ENCODE peak calls at places on chromosomes 12 and 14, in five cellular contexts. E is H1, S is neuronal stem cell, D is IMR-90, Q is H9. A is an unnamed sample.

GRCh38 chr12:56260380-56260779 is 2.2 kb upstream of the ANKRD52 start:
- DNase-seq in E (no peak), S (no peak), D (no peak), Q (no peak), A (no peak)

GRCh38 chr12:2647186-2647585 is 147.6 kb upstream of the FKBP4 start:
- DNase-seq in E (no peak), S (no peak), D (no peak), Q (no peak), A (no peak)

GRCh38 chr12:53482626-53483165 is 16.6 kb downstream of the MAP3K12 start:
- DNase-seq in E (no peak), S (no peak), D (no peak), Q (no peak), A (no peak)

GRCh38 chr14:93946104-93946503 is 19.0 kb downstream of the FAM181A start:
- DNase-seq in E (no peak), S (no peak), D (peak), Q (no peak), A (peak)

GRCh38 chr12:59583003-59583712 is 12.7 kb upstream of the SLC16A7 start:
- DNase-seq in E (no peak), S (no peak), D (no peak), Q (no peak), A (no peak)

GRCh38 chr14:75527449-75528163 is 5.3 kb downstream of the BATF start:
- DNase-seq in E (no peak), S (no peak), D (no peak), Q (no peak), A (no peak)

GRCh38 chr12:7289743-7290142 is 14.1 kb upstream of the ACSM4 start:
- DNase-seq in E (no peak), S (peak), D (no peak), Q (no peak), A (no peak)

GRCh38 chr14:95725685-95726336 is 11.9 kb upstream of the TCL1A start:
- DNase-seq in E (no peak), S (no peak), D (no peak), Q (no peak), A (no peak)

GRCh38 chr14:95304342-95304741 is 15.4 kb downstream of the CLMN start:
- DNase-seq in E (no peak), S (no peak), D (no peak), Q (no peak), A (no peak)

GRCh38 chr14:47539065-47539464 is 136.3 kb downstream of the MDGA2 start:
- DNase-seq in E (peak), S (no peak), D (no peak), Q (peak), A (peak)

GRCh38 chr14:77988966-77989365 is 181.2 kb upstream of the NRXN3 start:
- DNase-seq in E (no peak), S (no peak), D (peak), Q (no peak), A (no peak)

GRCh38 chr12:19841451-19841850 is 402.2 kb downstream of the AEBP2 start:
- DNase-seq in E (no peak), S (no peak), D (no peak), Q (no peak), A (peak)

GRCh38 chr12:62533755-62534107 is 67.1 kb downstream of the MON2 start:
- DNase-seq in E (no peak), S (no peak), D (peak), Q (no peak), A (no peak)

GRCh38 chr12:116556964-116557706 is 2.0 kb upstream of the MAP1LC3B2 start:
- DNase-seq in E (no peak), S (no peak), D (peak), Q (no peak), A (peak)

GRCh38 chr12:56518570-56518969 is 3.0 kb upstream of the RBMS2 start:
- DNase-seq in E (no peak), S (no peak), D (peak), Q (no peak), A (peak)

GRCh38 chr14:27587103-27587502 is 989.3 kb upstream of the NOVA1 start:
- DNase-seq in E (no peak), S (no peak), D (no peak), Q (no peak), A (no peak)

GRCh38 chr12:130714091-130714590 is 2.0 kb downstream of the RIMBP2 start:
- DNase-seq in E (no peak), S (no peak), D (no peak), Q (peak), A (no peak)

GRCh38 chr14:57848353-57848752 is 17.5 kb downstream of the SLC35F4 start:
- DNase-seq in E (no peak), S (no peak), D (no peak), Q (no peak), A (no peak)

GRCh38 chr14:51283402-51283825 is 43.4 kb downstream of the TMX1 start:
- DNase-seq in E (no peak), S (peak), D (peak), Q (no peak), A (peak)

GRCh38 chr14:77599894-77600293 is 16.5 kb downstream of the SPTLC2 start:
- DNase-seq in E (no peak), S (no peak), D (no peak), Q (no peak), A (no peak)

GRCh38 chr14:57609313-57609712 is 115.7 kb upstream of the CCDC198 start:
- DNase-seq in E (no peak), S (no peak), D (no peak), Q (no peak), A (no peak)

GRCh38 chr14:81435578-81436295 is 35.6 kb upstream of the STON2 start:
- DNase-seq in E (no peak), S (peak), D (peak), Q (peak), A (peak)

GRCh38 chr14:88170333-88170732 is 152.7 kb downstream of the KCNK10 start:
- DNase-seq in E (no peak), S (no peak), D (no peak), Q (no peak), A (no peak)

GRCh38 chr12:56590237-56590830 is 39.8 kb downstream of the BAZ2A start:
- DNase-seq in E (no peak), S (no peak), D (peak), Q (peak), A (peak)

GRCh38 chr12:2075558-2076195 is 22.9 kb downstream of the CACNA1C start:
- DNase-seq in E (no peak), S (no peak), D (no peak), Q (no peak), A (no peak)

GRCh38 chr14:102927346-102927877 is 4.9 kb downstream of the AMN start:
- DNase-seq in E (no peak), S (no peak), D (no peak), Q (no peak), A (no peak)

GRCh38 chr14:102644523-102644922 is 52.1 kb downstream of the RCOR1 start:
- DNase-seq in E (no peak), S (no peak), D (no peak), Q (no peak), A (no peak)

GRCh38 chr14:105015242-105015641 is 5.6 kb downstream of the CDCA4 start:
- DNase-seq in E (no peak), S (no peak), D (no peak), Q (no peak), A (no peak)

GRCh38 chr12:6090786-6091185 is 33.7 kb downstream of the VWF start:
- DNase-seq in E (no peak), S (no peak), D (peak), Q (no peak), A (no peak)

GRCh38 chr14:99252940-99253868 is 18.8 kb downstream of the BCL11B start:
- DNase-seq in E (no peak), S (no peak), D (no peak), Q (no peak), A (no peak)

GRCh38 chr12:32161040-32161439 is 54.4 kb downstream of the BICD1 start:
- DNase-seq in E (no peak), S (no peak), D (no peak), Q (no peak), A (no peak)

GRCh38 chr14:81245771-81246170 is 25.0 kb upstream of the GTF2A1 start:
- DNase-seq in E (no peak), S (no peak), D (no peak), Q (no peak), A (no peak)

GRCh38 chr12:87995581-87996178 is 33.5 kb downstream of the C12orf50 start:
- DNase-seq in E (peak), S (peak), D (peak), Q (peak), A (peak)

GRCh38 chr12:51819851-51820720 is 28.4 kb downstream of the FIGNL2 start:
- DNase-seq in E (no peak), S (no peak), D (no peak), Q (no peak), A (no peak)

GRCh38 chr14:68807148-68807600 is 14.3 kb upstream of the ZFP36L1 start:
- DNase-seq in E (no peak), S (no peak), D (peak), Q (peak), A (peak)

DNA sequence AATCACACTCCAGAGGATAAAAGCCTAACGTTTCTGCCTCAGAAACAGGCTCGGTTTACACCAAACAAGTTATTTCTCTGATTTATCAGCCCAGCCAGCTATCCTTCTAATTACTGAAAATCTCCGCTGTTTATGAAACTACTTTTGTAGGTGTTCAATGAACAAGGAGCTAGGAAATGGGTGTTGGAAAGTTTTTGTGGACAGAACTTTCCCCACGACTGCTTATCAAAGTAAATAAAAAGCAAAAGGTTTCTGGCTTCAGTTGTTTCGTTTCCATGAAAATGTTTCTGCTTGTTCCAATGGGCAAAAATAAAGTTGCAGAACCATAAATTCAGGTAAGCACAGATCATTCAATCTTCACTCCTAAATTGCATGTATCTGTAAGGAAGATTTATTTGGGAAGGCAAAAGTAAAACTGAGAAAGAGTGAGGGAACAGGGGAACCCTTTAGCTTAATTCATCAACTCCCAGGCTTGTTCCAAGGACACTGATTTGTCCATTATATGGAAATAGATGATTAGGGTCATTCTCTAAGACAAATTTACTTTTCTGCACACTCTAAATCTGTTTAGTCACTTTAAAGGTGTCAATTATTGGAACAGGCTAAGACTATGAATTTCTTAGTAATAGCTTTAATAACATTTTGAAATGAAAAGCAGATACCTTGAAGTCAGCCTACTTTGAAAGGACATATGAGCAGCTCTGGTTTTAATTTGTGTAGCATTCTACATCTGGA is 175.9 kb upstream of the CDKN3 start:
- DNase-seq in E (no peak), S (no peak), D (no peak), Q (no peak), A (no peak)
- H2BK15ac ChIP-seq in E (no peak), S (no peak), D (no peak), Q (no peak), A (no peak)

GRCh38 chr12:16603265-16603915 is 2.6 kb downstream of the LMO3 start:
- DNase-seq in E (no peak), S (peak), D (no peak), Q (no peak), A (no peak)

GRCh38 chr12:16603916-16604575 is 1.9 kb downstream of the LMO3 start:
- DNase-seq in E (no peak), S (peak), D (no peak), Q (no peak), A (no peak)

GRCh38 chr12:16606117-16606200 is at the start of gene LMO3:
- DNase-seq in E (no peak), S (no peak), D (no peak), Q (no peak), A (no peak)

GRCh38 chr12:16605666-16606116 is 271 bp downstream of the LMO3 start:
- DNase-seq in E (no peak), S (no peak), D (peak), Q (no peak), A (peak)

DNA sequence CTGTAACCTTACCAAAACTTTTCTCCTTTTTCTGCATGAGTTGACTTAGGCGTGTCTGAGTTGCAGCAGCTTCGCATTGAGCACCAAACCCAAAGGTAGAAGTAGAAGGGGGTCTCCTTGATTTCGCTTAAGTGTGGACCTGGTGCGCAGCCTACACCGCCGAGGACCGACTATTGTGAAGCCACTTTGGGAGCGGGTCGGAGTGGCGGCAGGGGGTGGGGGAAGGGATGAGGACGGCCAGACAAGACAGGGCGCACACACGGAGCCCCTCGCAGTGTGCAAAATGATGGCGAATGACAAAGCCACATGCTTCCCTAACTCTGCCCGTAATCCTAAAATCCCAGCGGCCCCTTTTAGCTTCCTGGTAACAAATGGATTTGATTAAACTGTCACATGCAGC is 1.1 kb downstream of the LMO3 start:
- DNase-seq in E (no peak), S (no peak), D (no peak), Q (no peak), A (no peak)
- H2AFZ ChIP-seq in E (no peak), S (peak), D (peak), Q (no peak), A (no peak)

GRCh38 chr14:60656755-60657608 is 7.7 kb upstream of the SIX1 start:
- DNase-seq in E (no peak), S (peak), D (peak), Q (peak), A (peak)
- H4K91ac ChIP-seq in E (peak), S (no peak), D (peak), Q (no peak), A (no peak)

GRCh38 chr12:39459027-39459434 is 16.1 kb upstream of the KIF21A start:
- DNase-seq in E (no peak), S (no peak), D (no peak), Q (no peak), A (no peak)
- H2BK15ac ChIP-seq in E (no peak), S (no peak), D (no peak), Q (no peak), A (no peak)

GRCh38 chr12:124123432-124124015 is 150.5 kb downstream of the ZNF664 start:
- DNase-seq in E (no peak), S (no peak), D (no peak), Q (no peak), A (no peak)

GRCh38 chr12:124115976-124116690 is 143.1 kb downstream of the ZNF664 start:
- DNase-seq in E (no peak), S (no peak), D (no peak), Q (no peak), A (no peak)

GRCh38 chr12:124125472-124125871 is 152.5 kb downstream of the ZNF664 start:
- DNase-seq in E (no peak), S (no peak), D (no peak), Q (no peak), A (peak)

GRCh38 chr12:124122722-124123121 is 149.7 kb downstream of the ZNF664 start:
- DNase-seq in E (no peak), S (no peak), D (no peak), Q (no peak), A (no peak)

GRCh38 chr12:124120718-124121117 is 147.7 kb downstream of the ZNF664 start:
- DNase-seq in E (no peak), S (no peak), D (no peak), Q (no peak), A (no peak)
- H2AFZ ChIP-seq in E (no peak), S (no peak), D (no peak), Q (no peak), A (no peak)

DNA sequence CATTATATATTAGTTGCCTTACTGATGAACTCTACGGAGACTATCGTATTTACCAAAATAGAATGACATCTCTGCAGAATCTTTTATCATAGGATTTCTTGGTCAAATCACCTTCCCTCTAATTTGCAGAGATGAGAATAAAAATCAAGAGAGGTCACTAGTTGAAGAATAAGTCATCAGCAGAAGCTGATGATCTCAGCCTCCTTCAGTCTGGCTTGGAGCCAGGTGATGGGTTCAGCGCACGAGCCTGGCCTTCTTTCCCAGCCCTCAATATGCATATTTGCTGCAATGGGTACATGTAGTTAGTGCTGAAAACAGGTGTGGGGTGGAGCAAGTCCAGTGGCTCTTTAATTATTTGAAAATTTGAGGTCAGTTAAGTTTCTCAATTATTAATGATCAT is 19.2 kb upstream of the EMP1 start:
- DNase-seq in E (no peak), S (no peak), D (no peak), Q (no peak), A (no peak)
- H4K91ac ChIP-seq in E (no peak), S (no peak), D (no peak), Q (no peak), A (no peak)

GRCh38 chr12:14257303-14257733 is 108.2 kb upstream of the ATF7IP start:
- DNase-seq in E (no peak), S (no peak), D (no peak), Q (no peak), A (no peak)

GRCh38 chr12:14256555-14257169 is 108.8 kb upstream of the ATF7IP start:
- DNase-seq in E (no peak), S (peak), D (peak), Q (peak), A (peak)

GRCh38 chr12:14258468-14258947 is 107.0 kb upstream of the ATF7IP start:
- DNase-seq in E (no peak), S (no peak), D (peak), Q (no peak), A (no peak)

GRCh38 chr12:14259481-14260010 is 105.9 kb upstream of the ATF7IP start:
- DNase-seq in E (no peak), S (no peak), D (no peak), Q (no peak), A (no peak)

GRCh38 chr12:14257734-14258467 is 107.6 kb upstream of the ATF7IP start:
- DNase-seq in E (peak), S (peak), D (peak), Q (peak), A (peak)
- H2BK15ac ChIP-seq in E (peak), S (no peak), D (peak), Q (no peak), A (peak)

DNA sequence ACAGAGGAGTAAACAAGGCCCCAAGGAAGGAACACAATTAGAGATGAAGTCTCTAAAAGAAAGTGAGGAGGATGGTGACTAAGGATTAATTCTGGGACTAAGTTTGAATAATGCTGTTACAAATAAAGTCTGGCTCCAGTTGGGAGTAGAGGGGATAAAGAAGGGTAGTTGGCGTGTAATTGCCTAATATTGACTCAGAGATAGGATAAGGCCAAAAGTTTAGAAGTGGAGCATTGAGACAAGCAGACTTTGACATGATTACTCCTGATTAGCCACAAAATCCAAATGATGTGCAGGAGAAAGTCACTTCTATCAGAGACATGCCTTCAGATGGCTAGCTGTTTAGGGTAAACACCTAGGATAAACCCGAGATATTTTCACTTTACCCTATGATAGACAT is 108.4 kb downstream of the PLCZ1 start:
- DNase-seq in E (no peak), S (no peak), D (no peak), Q (no peak), A (no peak)
- H2AFZ ChIP-seq in E (no peak), S (no peak), D (no peak), Q (no peak), A (no peak)

DNA sequence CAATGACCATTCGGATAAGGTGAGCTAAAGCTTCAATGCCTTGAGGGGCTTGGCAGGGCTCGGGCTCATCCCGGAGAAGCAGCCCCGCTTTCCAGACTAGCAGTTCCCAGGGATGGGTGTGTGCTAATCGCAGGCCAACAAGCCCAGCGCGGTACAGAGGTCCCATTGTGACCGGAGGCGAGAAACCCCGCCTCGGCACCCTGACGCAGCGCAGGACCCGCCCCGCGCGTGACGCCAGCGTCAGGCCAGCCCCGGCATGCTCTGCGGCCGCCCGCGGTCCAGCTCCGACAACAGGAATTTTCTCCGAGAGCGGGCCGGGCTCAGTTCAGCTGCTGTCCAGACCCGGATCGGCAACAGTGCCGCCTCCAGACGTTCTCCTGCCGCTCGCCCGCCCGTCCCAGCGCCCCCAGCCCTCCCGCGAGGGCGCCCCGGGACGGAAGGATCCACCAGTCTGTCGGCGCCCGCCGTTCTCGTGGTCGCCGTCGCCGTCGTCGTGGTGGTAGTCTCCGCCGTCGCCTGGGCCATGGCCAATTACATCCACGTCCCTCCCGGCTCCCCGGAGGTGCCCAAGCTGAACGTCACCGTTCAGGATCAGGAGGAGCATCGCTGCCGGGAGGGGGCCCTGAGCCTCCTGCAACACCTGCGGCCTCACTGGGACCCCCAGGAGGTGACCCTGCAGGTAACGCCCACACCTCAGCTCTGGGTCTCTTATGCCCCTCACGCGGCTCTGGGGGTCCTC is at the start of gene ETNK1:
- DNase-seq in E (peak), S (peak), D (peak), Q (peak), A (peak)
- H4K91ac ChIP-seq in E (peak), S (peak), D (peak), Q (no peak), A (peak)